ENCODE peak calls at places on chromosomes 13 and 19, in six cellular contexts. A, I, J, Z, R and K are unnamed samples.

GRCh38 chr13:40764587-40765403 is 6.2 kb downstream of the MRPS31 start:
- DNase-seq in Z (no peak), J (no peak), A (no peak), I (no peak), R (peak), K (no peak)

GRCh38 chr19:18700501-18701249 is 17.2 kb downstream of the CRTC1 start:
- DNase-seq in A (peak), J (peak), R (peak), I (peak), Z (peak), K (peak)

GRCh38 chr19:30428856-30429255 is 56.7 kb downstream of the ZNF536 start:
- DNase-seq in R (no peak), A (no peak), J (peak), Z (no peak), I (no peak), K (no peak)

GRCh38 chr13:43128504-43128929 is 105.1 kb downstream of the DNAJC15 start:
- DNase-seq in R (no peak), I (no peak), A (no peak), Z (no peak), J (no peak), K (no peak)

GRCh38 chr19:7789447-7789846 is 26.4 kb downstream of the CLEC4M start:
- DNase-seq in R (no peak), A (peak), Z (no peak), J (no peak), I (no peak), K (no peak)

GRCh38 chr19:44955500-44956439 is 590 bp downstream of the CLPTM1 start:
- DNase-seq in Z (no peak), R (peak), A (no peak), I (no peak), J (no peak), K (no peak)

GRCh38 chr13:109883181-109884180 is 97.1 kb upstream of the IRS2 start:
- DNase-seq in Z (no peak), I (no peak), J (no peak), A (peak), R (no peak), K (no peak)

GRCh38 chr19:6819323-6819722 is 46.8 kb downstream of the VAV1 start:
- DNase-seq in R (no peak), Z (no peak), I (no peak), J (no peak), A (no peak), K (no peak)

GRCh38 chr19:55336101-55336500 is 3.6 kb upstream of the KMT5C start:
- DNase-seq in A (no peak), R (peak), I (no peak), Z (peak), J (no peak), K (no peak)

GRCh38 chr19:16593181-16593580 is 21.0 kb upstream of the SLC35E1 start:
- DNase-seq in R (no peak), A (no peak), J (no peak), Z (no peak), I (no peak), K (peak)

GRCh38 chr19:29404015-29404414 is 121.8 kb upstream of the VSTM2B start:
- DNase-seq in A (no peak), Z (no peak), J (no peak), I (no peak), R (no peak), K (no peak)

GRCh38 chr19:1262687-1263123 is 6.4 kb upstream of the CIRBP start:
- DNase-seq in R (no peak), Z (no peak), J (no peak), A (peak), I (no peak), K (no peak)

GRCh38 chr19:3604227-3604986 is 2.3 kb downstream of the TBXA2R start:
- DNase-seq in R (no peak), A (no peak), Z (no peak), J (no peak), I (no peak), K (peak)

GRCh38 chr13:51453308-51453958 is 597 bp upstream of the INTS6 start:
- DNase-seq in Z (no peak), J (peak), R (no peak), A (peak), I (peak), K (peak)

GRCh38 chr19:18768046-18768771 is 22.9 kb downstream of the COMP start:
- DNase-seq in J (no peak), Z (no peak), I (no peak), R (no peak), A (no peak), K (no peak)

GRCh38 chr19:10000171-10000826 is 10.0 kb downstream of the COL5A3 start:
- DNase-seq in J (peak), R (peak), A (peak), I (peak), Z (peak), K (peak)

GRCh38 chr13:39012608-39013007 is 22.0 kb upstream of the STOML3 start:
- DNase-seq in Z (no peak), I (no peak), R (no peak), A (no peak), J (no peak), K (no peak)

GRCh38 chr13:40064154-40064713 is 408.8 kb downstream of the COG6 start:
- DNase-seq in Z (no peak), R (peak), A (no peak), I (no peak), J (no peak), K (no peak)

GRCh38 chr13:37338721-37339120 is 233.3 kb upstream of the CSNK1A1L start:
- DNase-seq in R (no peak), Z (no peak), J (no peak), I (no peak), A (no peak), K (no peak)

GRCh38 chr19:17686027-17686511 is 2.1 kb downstream of the UNC13A start:
- DNase-seq in R (no peak), A (no peak), Z (no peak), I (no peak), J (no peak), K (no peak)

GRCh38 chr19:674282-675151 is 1.7 kb upstream of the FSTL3 start:
- DNase-seq in R (no peak), Z (no peak), J (no peak), A (no peak), I (peak), K (no peak)

GRCh38 chr13:110106726-110107125 is 200.2 kb downstream of the COL4A1 start:
- DNase-seq in I (no peak), R (peak), Z (no peak), A (peak), J (no peak), K (no peak)

GRCh38 chr13:112684041-112684440 is 5.8 kb upstream of the ATP11A start:
- DNase-seq in J (no peak), I (no peak), Z (no peak), R (no peak), A (no peak), K (no peak)

GRCh38 chr13:52070929-52071523 is 46.5 kb downstream of the UTP14C start:
- DNase-seq in R (peak), A (no peak), Z (no peak), J (no peak), I (no peak), K (no peak)

GRCh38 chr13:43054803-43055802 is 31.7 kb downstream of the DNAJC15 start:
- DNase-seq in R (peak), A (no peak), J (peak), I (no peak), Z (peak), K (no peak)

GRCh38 chr13:72875233-72875632 is 93.3 kb downstream of the PIBF1 start:
- DNase-seq in R (peak), Z (no peak), J (no peak), A (no peak), I (no peak), K (no peak)

GRCh38 chr19:11172576-11172975 is 17.0 kb upstream of the SPC24 start:
- DNase-seq in A (no peak), Z (no peak), R (no peak), I (no peak), J (no peak), K (no peak)

GRCh38 chr19:13917888-13918406 is 11.9 kb downstream of the CC2D1A start:
- DNase-seq in Z (no peak), R (no peak), A (no peak), I (no peak), J (no peak), K (no peak)

GRCh38 chr19:29326351-29326750 is 113.4 kb upstream of the UQCRFS1 start:
- DNase-seq in J (no peak), R (no peak), I (no peak), A (no peak), Z (no peak), K (no peak)

GRCh38 chr13:85261757-85262346 is 537.4 kb downstream of the SLITRK6 start:
- DNase-seq in I (no peak), A (no peak), R (no peak), Z (peak), J (no peak), K (no peak)
- TF ChIP-seq CTCF in I (no peak), A (peak), R (no peak), Z (peak), J (peak), K (peak)

DNA sequence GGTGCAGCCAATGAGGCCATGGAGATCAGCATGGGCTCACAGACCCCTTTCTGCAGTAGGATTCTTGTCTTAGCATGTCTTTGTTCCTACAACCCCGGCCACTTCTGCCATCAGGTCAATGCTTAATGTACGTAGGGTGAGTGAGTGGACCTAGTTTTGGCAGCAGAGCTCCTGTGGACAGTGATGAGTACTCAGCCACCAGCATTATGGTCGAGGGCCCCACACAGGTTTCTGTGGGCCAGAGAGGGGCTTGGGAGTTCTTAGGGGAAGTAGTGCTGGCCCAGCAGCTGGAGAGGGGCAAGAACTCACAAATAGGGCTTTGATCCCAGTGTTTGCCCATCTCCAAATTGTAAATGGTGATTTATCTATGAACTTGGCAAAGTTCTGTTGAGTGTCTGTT is 184.9 kb downstream of the MTUS2 start:
- DNase-seq in J (no peak), R (no peak), I (no peak), Z (no peak), A (no peak), K (no peak)
- TF ChIP-seq CTCF in J (no peak), R (no peak), I (no peak), Z (no peak), A (no peak), K (no peak)

GRCh38 chr19:38792250-38793111 is 3.5 kb downstream of the LGALS7B start:
- DNase-seq in I (peak), J (no peak), R (no peak), Z (no peak), A (peak), K (peak)
- TF ChIP-seq CTCF in I (peak), J (no peak), R (peak), Z (no peak), A (peak), K (no peak)

GRCh38 chr13:31477961-31478360 is 261.4 kb upstream of the RXFP2 start:
- DNase-seq in I (no peak), Z (no peak), R (peak), J (no peak), A (no peak), K (no peak)

GRCh38 chr13:31476266-31476665 is 263.1 kb upstream of the RXFP2 start:
- DNase-seq in R (peak), A (no peak), I (no peak), Z (no peak), J (no peak), K (no peak)

DNA sequence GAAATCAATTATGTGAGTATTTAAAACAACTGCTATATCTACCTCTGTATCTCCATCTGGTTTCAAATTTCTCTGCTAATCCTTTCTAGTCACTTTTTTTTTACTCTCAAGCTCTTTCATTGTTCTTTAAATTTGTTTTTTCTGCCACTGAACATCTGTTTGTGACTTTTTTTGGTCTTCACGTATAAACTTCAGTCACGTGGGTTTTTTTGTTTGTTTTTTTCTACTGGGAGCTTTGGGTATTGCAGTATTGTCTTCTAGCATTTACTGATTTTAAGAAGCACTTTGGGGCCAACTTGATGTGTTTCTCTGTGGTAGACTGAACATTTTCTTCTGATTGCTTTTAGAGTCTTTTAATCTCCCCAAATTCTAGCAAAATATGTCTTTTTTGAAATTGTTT is 262.6 kb upstream of the RXFP2 start:
- DNase-seq in J (no peak), I (no peak), R (no peak), A (no peak), Z (no peak), K (no peak)
- TF ChIP-seq CTCF in J (peak), I (no peak), R (peak), A (no peak), Z (no peak), K (no peak)

GRCh38 chr19:31548941-31549340 is 199.7 kb upstream of the TSHZ3 start:
- DNase-seq in R (peak), Z (no peak), J (no peak), A (no peak), I (no peak), K (no peak)
- TF ChIP-seq CTCF in R (peak), Z (peak), J (no peak), A (peak), I (no peak), K (no peak)

DNA sequence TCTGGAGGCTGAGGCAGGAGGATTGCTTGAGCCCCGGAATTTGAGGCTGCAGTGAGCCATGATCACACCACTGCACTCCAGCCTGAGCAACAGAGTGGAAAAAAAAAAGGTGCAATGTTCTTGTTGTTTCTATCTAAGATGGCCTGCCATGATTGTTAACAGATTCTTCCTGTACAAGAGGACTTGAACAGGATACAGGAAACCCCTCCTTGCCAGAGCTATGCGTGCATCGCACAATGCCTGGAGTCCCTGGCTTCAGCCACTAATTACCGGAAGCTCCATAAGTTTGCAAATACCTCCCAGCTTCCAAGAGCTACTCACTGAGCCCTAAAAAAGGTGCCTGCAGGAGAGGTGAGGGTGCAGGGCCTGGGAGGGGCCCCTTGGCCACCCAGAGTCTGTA is 13.1 kb upstream of the HIF3A start:
- DNase-seq in A (no peak), R (no peak), J (no peak), Z (no peak), I (no peak), K (no peak)
- TF ChIP-seq CTCF in A (no peak), R (no peak), J (no peak), Z (no peak), I (no peak), K (no peak)

GRCh38 chr13:107124129-107124718 is 556.3 kb upstream of the ARGLU1 start:
- DNase-seq in I (no peak), R (peak), J (no peak), Z (peak), A (no peak), K (no peak)
- TF ChIP-seq CTCF in I (no peak), R (peak), J (peak), Z (peak), A (peak), K (peak)

DNA sequence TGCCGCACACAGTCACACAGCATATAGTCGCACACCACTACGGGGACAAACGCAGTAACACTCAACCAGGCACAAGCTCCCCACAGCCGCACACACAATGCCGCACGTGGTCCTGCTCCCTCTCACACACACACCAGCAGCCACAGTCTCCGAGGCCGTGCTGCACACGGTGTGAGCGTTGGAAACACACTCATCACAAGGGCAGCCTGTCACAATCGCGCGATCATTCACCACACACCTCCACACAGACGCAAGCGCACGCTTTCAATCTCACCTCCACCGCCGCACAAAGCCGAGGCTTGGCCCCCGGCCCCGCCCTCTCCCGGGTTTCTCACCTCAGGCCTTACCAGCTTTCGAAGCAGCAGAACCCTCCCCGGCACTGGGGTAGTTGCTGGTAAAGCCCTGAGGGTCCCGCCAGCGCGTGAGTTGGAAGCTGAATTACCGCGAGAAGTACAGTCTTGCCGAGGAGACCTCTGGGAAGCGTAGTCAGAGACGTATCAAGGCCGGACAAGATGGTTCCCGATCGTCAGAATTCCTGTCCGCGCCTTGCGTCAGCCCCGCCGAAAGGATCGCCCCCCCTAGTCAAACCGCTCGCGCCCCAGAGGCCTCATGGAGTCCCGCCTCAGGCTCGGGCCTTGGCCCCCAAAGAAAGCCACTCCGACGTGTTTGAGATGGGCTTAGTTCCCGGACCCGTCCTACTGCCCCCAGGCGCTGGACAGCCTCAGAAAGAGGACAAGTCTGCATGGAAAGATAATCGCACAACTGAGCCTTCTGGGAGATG is at the start of gene ZNF566:
- DNase-seq in I (peak), J (peak), A (peak), R (peak), Z (peak), K (peak)
- TF ChIP-seq CTCF in I (no peak), J (no peak), A (no peak), R (peak), Z (no peak), K (no peak)

GRCh38 chr13:108086678-108087077 is 128.7 kb downstream of the LIG4 start:
- DNase-seq in R (peak), I (no peak), A (no peak), Z (peak), J (no peak), K (no peak)
- TF ChIP-seq CTCF in R (no peak), I (no peak), A (no peak), Z (peak), J (no peak), K (no peak)